ENCODE peak calls at places on chromosomes 4 and X, in nine cellular contexts. G is fibroblast of the aortic adventitia, X is mammary epithelial cell, O is astrocyte of the cerebellum, W is choroid plexus epithelial cell, R is AG04450, N is cardiac muscle cell, E is tibial artery, L is GM12865. P is an unnamed sample.

GRCh38 chrX:129678881-129679195 is 24.1 kb upstream of the APLN start:
- DNase-seq in G (no peak), X (no peak), O (no peak), W (no peak), R (no peak), N (no peak), E (no peak), L (no peak), P (no peak)

GRCh38 chrX:129600981-129601424 is 53.8 kb downstream of the APLN start:
- DNase-seq in G (peak; percentile 43), X (peak; percentile 30), O (no peak), W (peak; percentile 41), R (no peak), N (peak; percentile 19), E (no peak), L (peak; percentile 24), P (no peak)

GRCh38 chr4:1713003-1713397 is 881 bp upstream of the SLBP start:
- DNase-seq in G (no peak), X (no peak), O (no peak), W (no peak), R (no peak), N (no peak), E (no peak), L (no peak), P (no peak)

GRCh38 chr4:175935016-175935661 is 123.1 kb upstream of the GPM6A start:
- DNase-seq in G (no peak), X (peak; percentile 47), O (no peak), W (no peak), R (no peak), N (no peak), E (no peak), L (no peak), P (no peak)

GRCh38 chrX:7270018-7270417 is 122.1 kb upstream of the PUDP start:
- DNase-seq in G (no peak), X (no peak), O (no peak), W (no peak), R (no peak), N (no peak), E (no peak), L (no peak), P (no peak)

GRCh38 chr4:143291334-143291733 is 45.3 kb upstream of the GAB1 start:
- DNase-seq in G (no peak), X (peak; percentile 19), O (no peak), W (no peak), R (no peak), N (no peak), E (no peak), L (no peak), P (no peak)

GRCh38 chr4:22574880-22575279 is 59.0 kb upstream of the ADGRA3 start:
- DNase-seq in G (no peak), X (peak; percentile 5), O (no peak), W (no peak), R (no peak), N (no peak), E (no peak), L (no peak), P (no peak)

GRCh38 chrX:10619311-10620015 is 922 bp downstream of the MID1 start:
- DNase-seq in G (peak; percentile 40), X (no peak), O (no peak), W (peak; percentile 50), R (no peak), N (peak; percentile 5), E (peak; percentile 23), L (peak; percentile 5), P (no peak)

GRCh38 chr4:7043521-7044414 is 596 bp downstream of the TADA2B start:
- DNase-seq in G (peak; percentile 37), X (peak; percentile 45), O (no peak), W (peak; percentile 45), R (no peak), N (peak; percentile 53), E (no peak), L (peak; percentile 71), P (no peak)

GRCh38 chr4:813900-814299 is 12.0 kb downstream of the CPLX1 start:
- DNase-seq in G (no peak), X (no peak), O (no peak), W (no peak), R (no peak), N (no peak), E (no peak), L (peak; percentile 35), P (no peak)

GRCh38 chrX:38220936-38221386 is 290 bp upstream of the SRPX start:
- DNase-seq in G (peak; percentile 56), X (no peak), O (no peak), W (no peak), R (no peak), N (no peak), E (no peak), L (no peak), P (no peak)

GRCh38 chr4:180923476-180923875 is 1319.7 kb upstream of the TENM3 start:
- DNase-seq in G (peak; percentile 94), X (peak; percentile 51), O (no peak), W (peak; percentile 21), R (peak; percentile 51), N (no peak), E (no peak), L (no peak), P (no peak)

DNA sequence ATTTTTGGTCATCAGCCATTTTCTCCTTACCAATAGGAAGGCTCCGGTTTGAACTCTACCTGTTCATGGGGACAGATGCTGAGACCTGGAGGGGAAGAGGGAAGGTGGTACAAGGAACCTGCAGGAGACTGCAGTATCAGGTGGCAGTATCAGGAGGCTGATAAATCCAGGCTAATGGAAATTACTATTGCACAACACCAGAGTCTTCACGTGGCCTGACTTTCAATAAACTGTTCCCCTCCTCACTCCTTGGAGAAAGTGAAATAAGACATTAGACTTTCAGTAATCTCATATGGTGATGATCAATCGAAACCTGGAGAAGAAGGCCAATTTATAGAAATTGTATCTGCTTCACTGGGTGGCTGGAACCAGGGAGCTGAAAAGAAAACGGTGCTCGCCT is 46.2 kb upstream of the BCOR start:
- DNase-seq in G (no peak), X (no peak), O (no peak), W (no peak), R (no peak), N (no peak), E (no peak), L (no peak), P (no peak)
- H3K4me3 ChIP-seq in G (no peak overlapping the region), X (no peak overlapping the region), O (no peak overlapping the region), W (no peak overlapping the region), R (no peak overlapping the region), N (no peak overlapping the region), E (no peak overlapping the region), L (no peak overlapping the region), P (no peak overlapping the region)

GRCh38 chr4:149112109-149112508 is 669.9 kb upstream of the NR3C2 start:
- DNase-seq in G (no peak), X (no peak), O (no peak), W (no peak), R (no peak), N (no peak), E (no peak), L (no peak), P (no peak)
- TF ChIP-seq CTCF in G (no peak), X (no peak), O (no peak), W (no peak), R (no peak), N (no peak), E (no peak), L (no peak), P (no peak)

GRCh38 chr4:156972370-156972980 is 876 bp upstream of the PDGFC start:
- DNase-seq in G (no peak), X (no peak), O (no peak), W (peak; percentile 79), R (no peak), N (peak; percentile 4), E (no peak), L (no peak), P (no peak)

GRCh38 chr4:156970501-156971167 is 965 bp downstream of the PDGFC start:
- DNase-seq in G (peak; percentile 74), X (peak; percentile 70), O (no peak), W (peak; percentile 72), R (no peak), N (peak; percentile 82), E (peak; percentile 71), L (no peak), P (no peak)

GRCh38 chr4:156971623-156972369 is at the start of gene PDGFC:
- DNase-seq in G (peak; percentile 52), X (peak; percentile 54), O (no peak), W (peak; percentile 77), R (no peak), N (peak; percentile 88), E (peak; percentile 77), L (no peak), P (no peak)

GRCh38 chr4:156969136-156969535 is 2.5 kb downstream of the PDGFC start:
- DNase-seq in G (no peak), X (no peak), O (no peak), W (no peak), R (no peak), N (no peak), E (no peak), L (no peak), P (no peak)

DNA sequence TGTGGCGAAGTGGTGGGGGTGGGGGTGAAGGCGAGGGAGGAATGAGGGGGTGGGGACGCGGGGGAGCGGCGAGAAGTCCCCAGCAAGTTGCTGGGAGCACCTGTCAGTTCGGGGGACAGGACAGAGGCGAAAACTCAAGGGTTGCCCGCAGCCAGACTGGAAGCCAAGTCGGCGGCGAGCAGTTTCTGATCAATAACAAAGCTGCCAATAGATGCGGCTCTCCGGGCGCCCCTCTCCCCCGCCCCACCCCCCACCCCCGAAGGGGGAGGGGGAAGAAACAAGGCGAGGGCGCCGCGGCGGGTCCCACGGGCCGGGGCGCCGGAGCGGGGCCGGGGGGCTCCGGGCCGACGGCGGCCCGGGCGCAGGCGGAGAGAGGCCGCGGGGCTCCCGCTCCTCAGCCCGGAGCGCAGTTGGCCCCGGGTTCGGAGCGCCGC is 414 bp downstream of the PDGFC start:
- DNase-seq in G (no peak), X (no peak), O (no peak), W (no peak), R (no peak), N (peak; percentile 47), E (peak; percentile 27), L (no peak), P (no peak)
- H3K4me3 ChIP-seq in G (peak overlapping the region; percentile 87), X (peak overlapping the region; percentile 69), O (peak overlapping the region; percentile 92), W (peak overlapping the region; percentile 72), R (peak overlapping the region; percentile 94), N (peak overlapping the region; percentile 71), E (peak overlapping the region; percentile 74), L (no peak overlapping the region), P (peak overlapping the region; percentile 72)

GRCh38 chr4:76683154-76683553 is 214.8 kb downstream of the SOWAHB start:
- DNase-seq in G (no peak), X (no peak), O (no peak), W (no peak), R (no peak), N (no peak), E (no peak), L (no peak), P (no peak)

GRCh38 chr4:76681996-76682395 is 215.9 kb downstream of the SOWAHB start:
- DNase-seq in G (no peak), X (no peak), O (no peak), W (no peak), R (no peak), N (no peak), E (no peak), L (no peak), P (no peak)

GRCh38 chr4:76679691-76680090 is 218.3 kb downstream of the SOWAHB start:
- DNase-seq in G (no peak), X (no peak), O (no peak), W (no peak), R (no peak), N (peak; percentile 90), E (no peak), L (no peak), P (no peak)

GRCh38 chr4:76677571-76678326 is 220.2 kb downstream of the SOWAHB start:
- DNase-seq in G (no peak), X (no peak), O (no peak), W (peak; percentile 33), R (no peak), N (no peak), E (no peak), L (no peak), P (no peak)

GRCh38 chr4:76680934-76681333 is 217.0 kb downstream of the SOWAHB start:
- DNase-seq in G (no peak), X (no peak), O (no peak), W (no peak), R (no peak), N (no peak), E (no peak), L (peak; percentile 20), P (no peak)
- TF ChIP-seq CTCF in G (no peak), X (no peak), O (no peak), W (no peak), R (no peak), N (no peak), E (no peak), L (peak; percentile 16), P (no peak)

P was measured in HFF-Myc.